ENCODE peak calls at places on chromosomes 11 and 22, in four cellular contexts. V is stomach, Q is psoas muscle, C is small intestine. U is an unnamed sample. For H3K27me3, the result is how much of the 10 kb centered on the place peaks cover.

GRCh38 chr11:35272391-35272821 is 133.4 kb downstream of the CD44 start:
- DNase-seq in Q (no peak), V (no peak), C (peak), U (no peak)

GRCh38 chr22:50600967-50601668 is 525 bp downstream of the MAPK8IP2 start:
- DNase-seq in V (no peak), Q (no peak), C (no peak), U (no peak)

GRCh38 chr11:58562375-58562800 is 13.3 kb downstream of the LPXN start:
- DNase-seq in C (peak), V (no peak), Q (no peak), U (no peak)

GRCh38 chr22:36010913-36011312 is 17.7 kb downstream of the RBFOX2 start:
- DNase-seq in C (no peak), V (no peak), Q (no peak), U (no peak)

GRCh38 chr11:35651263-35651662 is 11.3 kb upstream of the TRIM44 start:
- DNase-seq in V (no peak), Q (no peak), C (no peak), U (no peak)

GRCh38 chr22:39205344-39206021 is 39.3 kb downstream of the PDGFB start:
- DNase-seq in C (no peak), Q (no peak), V (no peak), U (no peak)

GRCh38 chr11:50098186-50098725 is 65.6 kb downstream of the OR4C45 start:
- DNase-seq in C (no peak), Q (no peak), V (no peak), U (no peak)

GRCh38 chr11:36214484-36214883 is 74.7 kb downstream of the COMMD9 start:
- DNase-seq in Q (no peak), V (no peak), C (no peak), U (no peak)

GRCh38 chr11:351411-351810 is 17.9 kb upstream of the B4GALNT4 start:
- DNase-seq in Q (no peak), C (no peak), V (no peak), U (no peak)

GRCh38 chr11:93646399-93646798 is 15.1 kb upstream of the CEP295 start:
- DNase-seq in C (no peak), Q (no peak), V (no peak), U (no peak)

GRCh38 chr11:47216141-47216798 is 1.5 kb downstream of the DDB2 start:
- DNase-seq in V (peak), Q (peak), C (peak), U (no peak)
- H3K4me3 ChIP-seq in V (peak), Q (peak), C (peak), U (peak)

DNA sequence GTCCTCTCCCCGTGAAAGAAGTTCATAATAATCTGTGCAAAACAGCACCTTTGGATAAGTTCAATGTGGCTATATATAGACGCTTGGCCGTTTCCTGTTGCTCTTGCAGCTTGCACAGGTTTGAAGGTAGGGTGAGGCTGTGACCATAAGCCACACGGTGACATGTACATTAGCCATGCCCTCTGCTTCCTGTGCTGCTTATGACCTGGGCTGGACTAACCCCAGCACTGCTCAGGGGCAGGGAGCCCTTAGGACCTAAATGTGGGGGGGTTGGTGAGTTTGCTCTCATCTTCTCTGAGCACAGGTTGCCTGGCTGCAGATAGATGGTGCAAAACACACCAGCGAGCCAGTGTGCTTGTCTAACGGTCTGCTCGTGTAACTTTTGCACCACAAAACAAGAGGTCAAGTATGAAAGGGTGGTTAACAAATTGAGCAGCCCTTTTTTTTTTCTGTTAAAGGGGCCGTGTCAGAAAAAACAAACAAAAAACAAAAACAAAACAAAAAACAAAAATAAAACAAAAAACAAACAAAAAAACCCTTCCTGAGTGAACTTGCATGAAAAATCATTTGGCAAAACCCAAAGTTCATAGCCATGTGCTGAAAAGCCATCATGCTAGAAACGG is 37.3 kb downstream of the FLI1 start:
- DNase-seq in Q (no peak), C (no peak), V (no peak), U (no peak)
- H3K27ac ChIP-seq in Q (no peak), C (no peak), V (no peak), U (no peak)

DNA sequence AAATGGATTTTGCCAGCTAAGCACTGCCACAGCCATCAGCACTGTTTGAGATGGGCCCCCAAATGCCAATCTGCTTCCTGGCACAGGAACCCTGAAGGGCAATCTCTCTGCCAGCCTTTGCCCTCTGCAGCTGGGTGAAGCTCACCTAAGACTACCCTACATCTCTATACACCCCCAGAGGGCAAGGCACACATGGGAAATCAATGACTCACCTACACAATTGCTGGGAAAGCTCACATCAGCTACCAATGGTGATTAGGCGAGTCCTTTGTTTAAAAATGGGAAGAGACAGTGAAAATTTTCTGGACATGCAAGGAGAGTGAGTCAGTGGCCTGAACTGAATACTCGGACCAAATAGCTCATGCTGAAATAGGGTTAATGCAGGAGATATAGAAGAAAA is 12.6 kb upstream of the PRDM11 start:
- DNase-seq in Q (no peak), C (no peak), V (no peak), U (no peak)
- H3K27me3 ChIP-seq in Q (under half), C (under half), V (under half), U (under half)

DNA sequence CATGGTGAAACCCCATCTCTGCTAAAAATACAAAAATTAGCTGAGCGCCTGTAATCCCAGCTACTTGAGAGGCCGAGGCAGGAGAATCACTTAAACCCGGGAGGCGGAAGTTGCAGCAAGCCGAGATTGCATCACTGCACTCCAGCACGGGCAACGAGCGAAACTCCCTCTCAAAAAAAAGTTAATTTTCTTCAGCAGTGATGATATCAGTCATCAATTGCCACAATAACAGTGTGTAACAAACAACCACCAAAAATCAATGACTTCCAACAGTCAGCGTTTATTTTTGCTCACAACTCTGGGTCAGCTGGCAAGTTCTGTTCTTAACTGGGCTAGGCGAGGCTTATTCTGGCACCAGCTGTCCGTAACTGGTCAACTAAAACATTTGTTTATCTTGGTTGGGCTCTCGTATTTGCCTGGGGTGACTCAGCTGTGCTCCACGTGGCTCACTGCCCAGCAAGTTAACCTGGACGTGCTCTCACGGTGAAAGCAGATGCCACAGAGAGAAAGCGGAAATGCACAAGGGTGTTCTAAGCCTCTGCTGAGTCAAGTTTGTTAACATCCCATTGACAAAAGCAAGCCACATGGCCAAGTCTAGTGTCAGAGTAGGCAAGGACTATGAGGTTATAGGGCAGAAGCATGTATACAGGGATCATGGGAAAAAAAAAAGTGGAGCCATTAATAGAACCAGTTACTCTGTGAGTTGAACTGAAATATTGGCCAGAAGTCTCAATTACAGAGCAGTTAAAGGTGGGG is 52.1 kb downstream of the LHFPL7 start:
- DNase-seq in V (peak), Q (peak), C (peak), U (peak)
- H3K4me3 ChIP-seq in V (no peak), Q (no peak), C (no peak), U (no peak)

GRCh38 chr11:16336721-16337120 is 19.6 kb downstream of the SOX6 start:
- DNase-seq in C (no peak), V (no peak), Q (no peak), U (no peak)
- H3K27ac ChIP-seq in C (no peak), V (no peak), Q (no peak), U (no peak)

DNA sequence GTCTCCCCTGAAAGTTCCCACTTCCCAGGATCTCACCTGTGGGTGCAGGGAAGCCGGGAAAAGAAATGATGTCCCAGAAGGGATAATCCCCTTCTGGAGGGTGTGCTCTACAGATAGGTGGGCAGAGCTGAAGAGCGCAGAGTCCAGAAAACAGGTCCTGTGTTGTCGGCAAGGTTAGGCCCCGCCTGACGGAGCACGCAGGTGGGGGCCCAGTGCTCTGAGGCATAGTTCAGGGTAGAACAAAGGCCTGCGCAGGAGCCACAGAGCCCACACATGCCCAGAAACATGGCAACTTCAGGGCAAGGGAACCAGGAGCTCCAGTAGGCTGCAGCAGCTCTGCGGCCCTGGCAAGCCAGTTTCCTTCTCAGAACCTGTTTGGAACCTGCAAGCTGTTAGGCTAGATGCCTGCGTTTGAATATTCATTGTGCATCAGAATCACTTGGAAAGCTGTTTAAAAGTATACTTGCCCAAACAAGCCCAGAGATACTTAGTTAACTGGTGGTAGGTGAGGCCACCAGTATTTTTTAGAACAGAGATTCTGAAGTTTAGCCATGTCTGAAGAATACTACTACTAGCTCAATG is 386.6 kb downstream of the BUD13 start:
- DNase-seq in Q (no peak), V (no peak), C (no peak), U (no peak)
- H3K27me3 ChIP-seq in Q (under half), V (under half), C (under half), U (under half)

GRCh38 chr22:41857160-41857859 is 24.4 kb downstream of the SREBF2 start:
- DNase-seq in V (peak), Q (peak), C (peak), U (no peak)

GRCh38 chr22:41862160-41862529 is 29.2 kb downstream of the SREBF2 start:
- DNase-seq in Q (no peak), C (no peak), V (no peak), U (no peak)

GRCh38 chr22:41857860-41858199 is 24.9 kb downstream of the SREBF2 start:
- DNase-seq in Q (no peak), C (no peak), V (no peak), U (no peak)

GRCh38 chr22:41863472-41863871 is 30.6 kb downstream of the SREBF2 start:
- DNase-seq in C (no peak), Q (no peak), V (no peak), U (no peak)

DNA sequence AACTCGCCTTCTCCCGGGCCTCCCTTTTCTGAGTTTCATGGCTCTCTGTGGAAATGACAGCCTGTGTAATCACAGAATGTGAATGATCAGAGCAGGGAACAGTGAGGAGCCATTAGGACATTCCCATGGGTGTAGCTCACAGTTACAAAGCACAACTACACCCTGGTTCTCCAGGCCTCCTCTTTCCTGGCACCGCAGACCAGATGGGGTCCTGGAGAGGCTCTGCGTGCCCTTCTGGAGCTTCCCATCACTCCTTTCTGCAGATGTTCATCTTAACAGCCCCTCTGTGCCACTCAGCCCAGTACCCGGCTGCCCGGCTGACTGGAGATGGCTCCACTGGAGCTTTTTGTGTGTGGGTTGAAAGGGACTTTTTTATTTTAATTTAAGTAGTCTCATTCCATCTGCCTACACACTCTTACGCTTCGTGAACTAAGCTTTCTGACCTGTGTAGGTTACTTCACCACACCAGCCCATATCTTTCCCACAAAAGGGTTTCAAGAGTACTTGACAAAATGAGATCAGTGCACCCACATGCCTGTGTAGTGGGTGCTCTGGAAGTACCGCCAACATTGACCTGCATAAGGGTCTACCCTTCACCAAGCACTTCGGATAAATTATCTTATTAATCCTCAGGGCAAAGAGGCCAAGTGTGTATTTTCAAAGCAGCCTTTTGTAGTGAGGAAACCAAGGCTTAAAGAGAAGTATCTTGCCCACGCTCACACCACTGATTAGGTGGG is 29.8 kb downstream of the SREBF2 start:
- DNase-seq in Q (no peak), V (no peak), C (no peak), U (no peak)
- H3K4me3 ChIP-seq in Q (no peak), V (no peak), C (no peak), U (no peak)

DNA sequence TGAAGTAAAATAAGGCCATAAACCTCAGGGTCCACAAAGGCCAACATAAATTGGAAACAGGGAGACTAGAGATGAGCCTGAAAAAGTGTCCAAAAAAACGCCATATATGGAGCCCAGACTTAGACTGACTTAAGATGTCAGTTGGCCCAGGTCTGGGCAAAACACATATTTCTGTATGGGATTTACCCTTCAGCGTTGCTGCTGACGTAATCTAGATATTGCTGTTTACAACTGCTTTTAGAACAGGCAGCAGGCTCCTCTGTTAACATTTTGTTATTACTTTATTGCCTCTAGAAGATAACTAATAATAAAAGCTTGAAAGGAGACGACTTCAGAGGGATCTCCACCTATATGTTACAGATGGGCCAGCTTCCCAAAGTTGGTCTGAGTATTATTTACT is 8.7 kb downstream of the ME3 start:
- DNase-seq in C (peak), Q (no peak), V (no peak), U (no peak)
- H3K27ac ChIP-seq in C (no peak), Q (no peak), V (peak), U (no peak)

GRCh38 chr11:117606807-117607206 is 190.2 kb downstream of the DSCAML1 start:
- DNase-seq in Q (no peak), V (no peak), C (no peak), U (no peak)
- H3K27me3 ChIP-seq in Q (under half), V (under half), C (under half), U (under half)

U was measured in pancreas.